ENCODE peak calls at places on chromosomes 16 and 17, in ten cellular contexts. H is HCT116, B is upper lobe of right lung, F is cardiac fibroblast, N is OCI-LY7, W is heart left ventricle, U is A549, G is prostate gland, Q is cardiac muscle cell, C is Caco-2. Z is an unnamed sample.

GRCh38 chr16:138049-138417 is 440 bp downstream of the NPRL3 start:
- DNase-seq in H (no peak), U (peak), N (peak), W (peak), B (peak), C (peak), Q (peak), F (peak), G (no peak), Z (peak)

GRCh38 chr17:48148029-48148759 is 40.6 kb downstream of the SNX11 start:
- DNase-seq in N (no peak), C (no peak), Q (no peak), B (no peak), F (no peak), H (no peak), W (no peak), U (no peak), G (no peak), Z (no peak)

GRCh38 chr16:81526199-81526598 is 81.6 kb downstream of the CMIP start:
- DNase-seq in H (no peak), U (no peak), G (no peak), Q (no peak), W (no peak), B (no peak), F (no peak), N (no peak), C (no peak), Z (no peak)

GRCh38 chr17:62188713-62189112 is 123.6 kb upstream of the MED13 start:
- DNase-seq in G (no peak), W (no peak), H (no peak), U (peak), B (no peak), N (no peak), Q (no peak), F (no peak), C (peak), Z (no peak)

GRCh38 chr17:80430446-80431245 is 15.7 kb downstream of the ENDOV start:
- DNase-seq in B (peak), C (no peak), Q (no peak), H (no peak), N (no peak), F (no peak), W (no peak), G (no peak), U (no peak), Z (no peak)

GRCh38 chr17:82346342-82347300 is 12.4 kb upstream of the TEX19 start:
- DNase-seq in Q (no peak), G (no peak), N (no peak), F (no peak), W (no peak), B (no peak), U (no peak), H (no peak), C (peak), Z (no peak)

GRCh38 chr17:48626470-48627241 is 498 bp upstream of the HOXB9 start:
- DNase-seq in U (peak), C (peak), B (no peak), F (no peak), H (peak), W (no peak), G (no peak), Q (peak), N (no peak), Z (peak)

GRCh38 chr17:51121620-51122472 is 1.2 kb upstream of the SPAG9 start:
- DNase-seq in N (peak), C (peak), B (peak), G (peak), Q (peak), U (peak), W (peak), H (peak), F (peak), Z (peak)

GRCh38 chr16:1152651-1153259 is at the start of gene CACNA1H:
- DNase-seq in N (no peak), Q (no peak), H (no peak), C (peak), G (no peak), U (peak), B (no peak), F (no peak), W (peak), Z (peak)

GRCh38 chr16:72856797-72857196 is 191.1 kb downstream of the ZFHX3 start:
- DNase-seq in H (no peak), W (no peak), B (peak), C (peak), F (no peak), G (no peak), N (no peak), U (peak), Q (peak), Z (no peak)

GRCh38 chr17:73342549-73343167 is 30.9 kb upstream of the CDC42EP4 start:
- DNase-seq in B (no peak), W (no peak), H (no peak), C (no peak), Q (peak), G (no peak), U (peak), F (peak), N (no peak), Z (no peak)

DNA sequence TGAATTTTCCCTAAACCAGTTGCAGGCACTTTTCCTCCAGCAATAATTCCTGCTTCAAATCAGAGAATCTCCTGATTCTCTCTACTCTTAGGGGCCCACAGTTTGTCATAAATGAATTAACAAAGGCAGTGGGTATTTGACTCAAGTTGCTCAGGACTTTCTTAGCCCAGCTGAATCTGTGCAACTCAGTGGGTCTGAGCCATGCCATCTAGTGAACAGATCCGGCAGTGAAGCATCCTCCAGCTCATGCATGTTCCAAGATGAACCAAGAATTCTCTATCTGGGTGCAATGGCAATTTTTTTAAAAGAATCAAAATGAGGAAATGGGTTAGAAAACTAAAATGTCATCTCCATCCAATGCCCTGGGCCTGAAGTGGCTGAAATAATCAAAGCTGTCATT is 575.2 kb upstream of the CDH11 start:
- DNase-seq in U (no peak), B (no peak), H (no peak), C (no peak), F (peak), W (no peak), G (no peak), Q (peak), N (no peak), Z (no peak)
- TF ChIP-seq CTCF in U (no peak), B (no peak), H (no peak), C (no peak), F (no peak), W (no peak), G (no peak), Q (peak), N (peak), Z (no peak)

DNA sequence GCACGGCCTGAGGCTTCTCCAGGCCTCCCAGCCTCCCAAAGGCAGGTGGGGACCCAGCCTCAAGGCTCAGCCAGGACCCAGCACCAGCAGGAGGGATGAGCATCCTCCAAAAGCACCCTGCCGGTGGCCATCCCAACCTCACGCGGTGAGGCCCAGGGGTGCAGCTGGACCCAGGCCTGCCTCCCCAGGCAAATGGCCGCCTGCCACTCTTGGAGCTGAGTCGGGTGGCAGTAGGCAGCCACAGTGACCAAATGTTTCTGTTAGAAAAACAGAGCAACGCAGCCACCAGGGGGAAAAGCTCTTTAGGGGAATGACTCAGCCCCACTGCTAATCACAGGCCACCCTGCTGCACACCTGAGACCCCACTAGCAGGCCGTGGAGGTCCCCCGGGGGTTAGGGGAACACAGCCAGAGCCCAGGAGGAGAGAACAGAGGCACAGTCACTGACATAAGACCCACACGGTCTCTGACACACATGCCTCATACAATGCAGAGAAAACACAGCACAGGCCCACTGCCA is 12.5 kb downstream of the BCAR1 start:
- DNase-seq in G (no peak), F (no peak), B (no peak), W (no peak), H (no peak), Q (no peak), U (no peak), N (no peak), C (no peak), Z (no peak)
- TF ChIP-seq CTCF in G (no peak), F (peak), B (no peak), W (peak), H (no peak), Q (peak), U (no peak), N (no peak), C (no peak), Z (no peak)

DNA sequence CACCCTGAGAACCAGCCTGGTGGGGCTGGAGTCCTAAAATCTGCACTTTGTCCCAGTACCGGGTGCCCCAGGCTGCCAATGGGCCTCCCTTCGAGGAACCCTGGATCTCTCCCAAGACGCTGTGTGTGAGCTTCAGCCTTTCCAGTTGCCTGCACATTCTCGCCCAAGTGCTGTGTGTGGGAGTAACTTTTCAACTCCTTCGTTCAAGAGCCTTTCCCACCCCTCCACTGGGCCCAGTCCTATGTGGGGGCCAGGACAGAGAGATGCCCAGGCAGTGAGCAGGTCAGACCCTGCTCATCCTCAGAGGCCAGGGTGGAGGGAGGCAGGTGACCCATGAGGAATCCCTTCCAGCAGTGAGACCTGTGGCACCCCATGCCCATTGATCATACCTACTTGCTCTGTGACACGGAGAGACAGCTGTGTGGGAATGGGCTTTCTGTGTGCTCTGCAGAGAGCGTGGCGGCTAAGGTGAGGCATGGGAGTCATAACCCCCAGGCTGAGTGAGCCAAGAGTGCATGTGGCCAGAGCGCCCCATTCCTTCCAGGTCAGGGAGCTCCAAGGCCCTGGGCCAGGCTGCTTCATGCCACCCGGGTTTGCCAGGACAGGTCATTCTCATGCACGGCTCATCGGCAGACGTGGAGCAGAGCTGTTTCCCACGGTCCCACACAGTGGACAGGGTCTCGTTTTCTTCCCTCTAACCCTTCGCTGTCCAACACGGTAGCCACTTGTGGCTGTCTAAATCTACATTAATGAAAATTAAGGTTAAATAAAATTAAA is 154.4 kb downstream of the CLEC16A start:
- DNase-seq in B (peak), F (peak), U (no peak), N (no peak), Q (peak), C (no peak), W (no peak), G (no peak), H (no peak), Z (no peak)
- TF ChIP-seq CTCF in B (no peak), F (no peak), U (no peak), N (no peak), Q (no peak), C (no peak), W (no peak), G (no peak), H (no peak), Z (no peak)

DNA sequence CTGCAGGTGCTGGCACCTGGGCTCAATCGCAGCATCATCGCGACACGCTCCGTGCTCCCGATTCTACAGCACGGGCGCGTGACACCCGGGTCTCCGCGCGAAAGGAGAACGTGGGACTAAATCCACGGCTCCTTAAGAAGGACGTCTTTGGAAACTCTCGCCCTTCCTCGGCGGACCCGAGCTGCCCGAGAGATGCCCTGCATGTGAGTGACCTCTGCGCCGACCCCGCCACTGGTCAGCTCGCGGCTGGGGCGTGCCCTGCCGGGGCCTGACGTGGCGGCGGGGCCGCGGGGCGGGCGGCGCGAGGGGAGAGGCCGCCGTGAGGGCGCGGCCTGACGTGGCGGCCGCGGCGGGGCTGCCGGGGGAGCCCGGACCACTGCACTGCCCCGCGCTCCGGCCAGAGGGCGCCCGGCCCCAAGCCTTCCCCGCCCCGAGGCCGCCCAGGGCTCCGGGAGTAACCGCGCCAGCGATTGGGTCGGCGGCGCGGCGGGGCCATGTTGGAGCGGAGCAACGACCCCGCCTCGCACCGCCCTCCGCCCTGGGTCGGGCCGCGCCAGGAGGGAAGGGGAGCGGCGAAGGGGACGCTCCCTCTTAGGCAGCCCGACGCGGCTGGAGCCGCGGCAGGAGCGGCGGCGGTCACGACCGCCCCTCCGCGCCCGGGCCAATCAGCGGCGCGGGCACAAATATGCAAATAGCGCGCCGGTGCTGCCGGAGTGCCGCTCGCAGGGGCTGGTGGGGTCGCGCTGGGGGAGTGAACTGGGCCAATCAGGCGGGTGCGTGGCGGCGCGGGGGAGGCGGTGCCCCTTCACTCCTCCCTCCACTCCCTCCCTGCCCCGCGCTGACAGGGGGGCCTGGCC is 75.6 kb downstream of the CHD9 start:
- DNase-seq in F (peak), Q (peak), U (peak), H (peak), G (peak), C (peak), B (peak), N (peak), W (peak), Z (peak)
- TF ChIP-seq CTCF in F (peak), Q (peak), U (peak), H (peak), G (peak), C (peak), B (peak), N (peak), W (peak), Z (peak)

GRCh38 chr17:42536372-42537155 is 523 bp downstream of the NAGLU start:
- DNase-seq in F (peak), H (no peak), U (peak), C (peak), W (peak), G (peak), N (peak), Q (peak), B (peak), Z (peak)
- TF ChIP-seq CTCF in F (no peak), H (no peak), U (no peak), C (no peak), W (peak), G (no peak), N (no peak), Q (no peak), B (no peak), Z (no peak)

GRCh38 chr16:85026696-85027095 is 899 bp upstream of the KIAA0513 start:
- DNase-seq in N (no peak), W (no peak), C (no peak), H (no peak), F (no peak), U (no peak), G (no peak), Q (no peak), B (no peak), Z (no peak)

GRCh38 chr16:85025781-85026653 is 1.6 kb upstream of the KIAA0513 start:
- DNase-seq in H (no peak), B (no peak), G (no peak), W (no peak), C (no peak), F (no peak), Q (no peak), U (no peak), N (no peak), Z (no peak)

GRCh38 chr16:85027968-85028637 is 508 bp downstream of the KIAA0513 start:
- DNase-seq in U (no peak), Q (no peak), W (no peak), G (no peak), C (no peak), N (peak), B (peak), F (no peak), H (no peak), Z (no peak)

GRCh38 chr16:85028638-85029412 is 1.2 kb downstream of the KIAA0513 start:
- DNase-seq in N (no peak), U (no peak), H (no peak), W (peak), G (peak), B (no peak), C (peak), Q (peak), F (no peak), Z (no peak)

GRCh38 chr16:85027349-85027967 is at the start of gene KIAA0513:
- DNase-seq in H (peak), Q (peak), C (peak), G (peak), B (peak), F (peak), W (peak), N (peak), U (peak), Z (peak)
- TF ChIP-seq CTCF in H (no peak), Q (peak), C (no peak), G (no peak), B (no peak), F (peak), W (no peak), N (peak), U (no peak), Z (no peak)

GRCh38 chr16:58591083-58591482 is 38.5 kb downstream of the CNOT1 start:
- DNase-seq in B (no peak), C (no peak), F (no peak), N (no peak), G (no peak), U (no peak), W (no peak), Q (no peak), H (no peak), Z (no peak)
- TF ChIP-seq CTCF in B (no peak), C (no peak), F (no peak), N (no peak), G (no peak), U (no peak), W (no peak), Q (no peak), H (no peak), Z (no peak)

DNA sequence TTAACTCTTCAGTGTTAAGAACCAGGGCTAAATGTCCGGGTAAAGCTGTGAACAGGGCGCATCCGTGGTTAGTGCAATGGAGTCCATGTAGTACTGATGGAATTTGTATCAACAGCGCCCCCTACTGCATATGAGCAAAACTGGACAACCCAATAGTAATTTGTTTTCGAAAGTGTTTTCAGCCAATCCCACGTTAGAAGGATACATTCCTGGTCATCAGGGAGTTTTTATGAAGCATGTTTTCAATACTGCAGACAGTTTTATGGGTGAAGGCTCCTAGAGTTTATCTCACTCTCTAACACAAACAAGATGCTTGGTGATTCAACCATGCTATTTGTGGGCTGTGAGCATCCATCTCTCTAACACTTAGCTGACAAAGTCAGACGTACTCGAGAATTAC is 46.6 kb upstream of the HNF1B start:
- DNase-seq in C (peak), F (peak), W (no peak), B (no peak), U (peak), N (peak), Q (peak), H (no peak), G (no peak), Z (no peak)
- TF ChIP-seq CTCF in C (peak), F (peak), W (peak), B (peak), U (peak), N (peak), Q (peak), H (peak), G (no peak), Z (peak)

DNA sequence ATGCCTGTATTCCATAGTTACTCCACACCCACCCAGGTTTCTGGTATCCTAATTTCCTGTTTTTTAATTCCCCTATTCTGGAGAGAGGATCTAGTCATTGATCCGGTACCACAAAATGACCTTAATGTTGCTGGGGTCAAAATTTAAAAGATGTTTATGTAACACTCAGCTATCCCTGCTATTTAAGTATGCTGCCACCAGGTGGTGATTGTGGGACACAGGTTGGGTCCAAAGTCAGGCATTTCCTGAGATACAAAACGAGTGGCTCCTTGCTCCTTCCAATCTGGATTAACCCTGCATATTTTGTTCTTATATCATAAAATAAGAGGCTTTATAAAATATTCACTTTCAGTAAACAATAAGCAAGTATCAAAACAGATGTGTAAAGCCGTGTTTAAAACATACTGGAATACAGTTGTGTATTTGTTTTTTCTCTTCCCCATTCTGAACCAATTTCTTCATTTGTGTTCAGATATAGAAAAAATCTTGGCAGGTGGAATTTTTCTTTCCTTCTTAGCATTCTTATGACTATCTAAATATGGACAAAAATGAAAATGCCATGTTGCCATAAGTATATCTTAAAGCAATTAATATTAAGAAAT is 16.3 kb downstream of the HS3ST4 start:
- DNase-seq in W (no peak), N (peak), F (peak), B (no peak), C (peak), G (no peak), U (no peak), H (peak), Q (peak), Z (peak)
- TF ChIP-seq CTCF in W (no peak), N (peak), F (peak), B (peak), C (no peak), G (no peak), U (peak), H (peak), Q (no peak), Z (peak)